ENCODE peak calls at places on chromosomes 11 and 22, in six cellular contexts. E is hepatocyte, Y is SK-N-SH, S is mammary epithelial cell, I is fibroblast of lung, D is neuronal stem cell. X is an unnamed sample.

GRCh38 chr11:90392692-90393091 is 169.8 kb upstream of the CHORDC1 start:
- DNase-seq in E (no peak), Y (no peak), S (no peak), I (no peak), D (no peak), X (peak)

GRCh38 chr11:60838132-60838531 is 3.8 kb upstream of the CCDC86 start:
- DNase-seq in E (no peak), Y (no peak), S (no peak), I (peak), D (no peak), X (peak)

GRCh38 chr11:76265771-76266241 is 59.5 kb upstream of the WNT11 start:
- DNase-seq in E (no peak), Y (no peak), S (no peak), I (no peak), D (no peak), X (no peak)

GRCh38 chr11:77375114-77375513 is 73.6 kb upstream of the GDPD4 start:
- DNase-seq in E (no peak), Y (no peak), S (no peak), I (peak), D (no peak), X (no peak)

GRCh38 chr11:2139118-2139490 is at the start of gene IGF2:
- DNase-seq in E (peak), Y (peak), S (no peak), I (peak), D (no peak), X (no peak)

GRCh38 chr11:111770581-111771134 is 4.5 kb upstream of the PPP2R1B start:
- DNase-seq in E (no peak), Y (no peak), S (peak), I (no peak), D (no peak), X (no peak)

GRCh38 chr11:27386176-27386575 is 23.2 kb upstream of the CCDC34 start:
- DNase-seq in E (no peak), Y (no peak), S (no peak), I (no peak), D (no peak), X (no peak)

GRCh38 chr11:62592989-62593421 is 1.7 kb upstream of the TUT1 start:
- DNase-seq in E (no peak), Y (no peak), S (no peak), I (no peak), D (no peak), X (no peak)

GRCh38 chr11:132106336-132106982 is 736.0 kb downstream of the NTM start:
- DNase-seq in E (no peak), Y (no peak), S (peak), I (no peak), D (no peak), X (no peak)

GRCh38 chr11:36056160-36056751 is 112.4 kb downstream of the LDLRAD3 start:
- DNase-seq in E (peak), Y (peak), S (peak), I (peak), D (no peak), X (peak)

GRCh38 chr11:84383571-84383970 is 1097.4 kb upstream of the CCDC90B start:
- DNase-seq in E (no peak), Y (no peak), S (no peak), I (no peak), D (no peak), X (no peak)

GRCh38 chr22:40463727-40464126 is 93.3 kb downstream of the SGSM3 start:
- DNase-seq in E (no peak), Y (no peak), S (no peak), I (no peak), D (no peak), X (peak)

GRCh38 chr11:62137881-62138629 is 14.2 kb downstream of the INCENP start:
- DNase-seq in E (no peak), Y (peak), S (no peak), I (no peak), D (no peak), X (no peak)

GRCh38 chr22:33455036-33455435 is 396.9 kb upstream of the SYN3 start:
- DNase-seq in E (no peak), Y (no peak), S (no peak), I (no peak), D (no peak), X (no peak)

GRCh38 chr11:2085251-2086066 is 53.7 kb downstream of the IGF2 start:
- DNase-seq in E (no peak), Y (no peak), S (no peak), I (no peak), D (no peak), X (no peak)

GRCh38 chr22:33461698-33462434 is 403.7 kb upstream of the SYN3 start:
- DNase-seq in E (no peak), Y (no peak), S (peak), I (no peak), D (no peak), X (no peak)

GRCh38 chr22:36765131-36765942 is 10.6 kb downstream of the IFT27 start:
- DNase-seq in E (no peak), Y (no peak), S (no peak), I (no peak), D (no peak), X (peak)

GRCh38 chr11:47241740-47242400 is 6.7 kb downstream of the ACP2 start:
- DNase-seq in E (no peak), Y (peak), S (peak), I (no peak), D (no peak), X (no peak)

GRCh38 chr11:34825670-34826383 is 90.4 kb downstream of the APIP start:
- DNase-seq in E (peak), Y (no peak), S (peak), I (no peak), D (no peak), X (no peak)

GRCh38 chr22:36395061-36395849 is 7.5 kb upstream of the MYH9 start:
- DNase-seq in E (no peak), Y (no peak), S (peak), I (no peak), D (no peak), X (no peak)

GRCh38 chr11:76506833-76507232 is 62.0 kb downstream of the EMSY start:
- DNase-seq in E (no peak), Y (no peak), S (no peak), I (no peak), D (no peak), X (no peak)

GRCh38 chr11:35030716-35031213 is 108.2 kb upstream of the CD44 start:
- DNase-seq in E (peak), Y (no peak), S (peak), I (peak), D (no peak), X (no peak)

GRCh38 chr22:29314537-29315285 is 786 bp downstream of the RASL10A start:
- DNase-seq in E (no peak), Y (peak), S (peak), I (no peak), D (no peak), X (no peak)

GRCh38 chr11:5620606-5621521 is 3.9 kb upstream of the TRIM34 start:
- DNase-seq in E (peak), Y (no peak), S (peak), I (peak), D (no peak), X (no peak)
- H3K4me2 ChIP-seq in E (peak), Y (peak), S (peak), I (peak), D (no peak), X (no peak)

GRCh38 chr11:64094463-64095223 is 58.9 kb downstream of the FLRT1 start:
- DNase-seq in E (no peak), Y (no peak), S (peak), I (peak), D (peak), X (no peak)
- H3K4me2 ChIP-seq in E (peak), Y (peak), S (no peak), I (no peak), D (no peak), X (no peak)

DNA sequence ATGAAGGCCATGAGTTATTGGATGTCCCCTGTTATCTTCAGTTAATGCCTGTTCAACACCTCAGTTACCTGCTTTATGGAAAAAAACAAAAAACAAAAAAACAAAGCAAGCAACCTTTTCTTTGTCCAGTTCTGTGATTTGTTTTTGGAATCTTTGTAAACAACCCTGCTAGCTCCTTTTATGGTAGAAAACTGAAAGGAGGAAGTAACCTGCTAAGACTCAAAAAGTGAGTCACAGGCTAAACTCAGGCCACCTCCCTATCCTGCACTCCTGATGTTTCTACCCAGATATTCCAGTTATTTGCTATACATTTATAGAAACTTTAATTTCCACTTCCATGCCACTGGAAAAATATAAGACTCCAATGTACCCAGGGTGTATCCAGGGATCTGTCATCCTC is 20.6 kb upstream of the TLCD5 start:
- DNase-seq in E (peak), Y (no peak), S (peak), I (no peak), D (no peak), X (no peak)
- H3K4me2 ChIP-seq in E (no peak), Y (no peak), S (peak), I (no peak), D (no peak), X (no peak)

DNA sequence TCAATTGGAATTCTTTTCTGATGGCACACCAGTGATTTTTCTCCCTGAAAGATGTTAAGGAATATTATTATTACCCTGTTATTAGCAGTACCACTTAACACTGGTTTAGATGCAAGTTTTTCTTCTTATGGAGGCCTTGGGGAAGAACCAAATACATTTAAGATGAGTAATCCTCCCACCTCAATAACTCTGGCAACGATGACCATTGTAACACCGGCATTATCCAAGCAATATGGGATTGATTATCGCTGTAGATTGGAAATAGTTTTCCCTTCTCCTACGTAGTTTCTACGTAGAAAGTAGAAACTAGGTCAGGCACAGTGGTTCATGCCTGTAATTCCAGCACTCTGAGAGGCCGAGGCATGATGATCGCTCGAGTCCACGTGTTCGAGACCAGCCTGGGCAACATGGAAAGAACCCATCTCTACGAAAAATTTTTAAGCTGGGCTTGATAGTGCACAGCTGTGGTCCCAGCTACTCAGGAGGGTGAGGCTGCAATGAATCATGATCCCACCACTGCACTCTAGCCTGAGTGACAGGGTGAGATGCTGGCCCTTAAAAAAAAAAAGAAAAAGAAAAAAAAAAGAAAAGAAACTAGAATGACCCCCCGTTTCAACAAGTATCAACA is 45.5 kb downstream of the PACSIN2 start:
- DNase-seq in E (no peak), Y (no peak), S (peak), I (peak), D (no peak), X (no peak)
- H3K4me2 ChIP-seq in E (no peak), Y (no peak), S (peak), I (peak), D (no peak), X (no peak)

DNA sequence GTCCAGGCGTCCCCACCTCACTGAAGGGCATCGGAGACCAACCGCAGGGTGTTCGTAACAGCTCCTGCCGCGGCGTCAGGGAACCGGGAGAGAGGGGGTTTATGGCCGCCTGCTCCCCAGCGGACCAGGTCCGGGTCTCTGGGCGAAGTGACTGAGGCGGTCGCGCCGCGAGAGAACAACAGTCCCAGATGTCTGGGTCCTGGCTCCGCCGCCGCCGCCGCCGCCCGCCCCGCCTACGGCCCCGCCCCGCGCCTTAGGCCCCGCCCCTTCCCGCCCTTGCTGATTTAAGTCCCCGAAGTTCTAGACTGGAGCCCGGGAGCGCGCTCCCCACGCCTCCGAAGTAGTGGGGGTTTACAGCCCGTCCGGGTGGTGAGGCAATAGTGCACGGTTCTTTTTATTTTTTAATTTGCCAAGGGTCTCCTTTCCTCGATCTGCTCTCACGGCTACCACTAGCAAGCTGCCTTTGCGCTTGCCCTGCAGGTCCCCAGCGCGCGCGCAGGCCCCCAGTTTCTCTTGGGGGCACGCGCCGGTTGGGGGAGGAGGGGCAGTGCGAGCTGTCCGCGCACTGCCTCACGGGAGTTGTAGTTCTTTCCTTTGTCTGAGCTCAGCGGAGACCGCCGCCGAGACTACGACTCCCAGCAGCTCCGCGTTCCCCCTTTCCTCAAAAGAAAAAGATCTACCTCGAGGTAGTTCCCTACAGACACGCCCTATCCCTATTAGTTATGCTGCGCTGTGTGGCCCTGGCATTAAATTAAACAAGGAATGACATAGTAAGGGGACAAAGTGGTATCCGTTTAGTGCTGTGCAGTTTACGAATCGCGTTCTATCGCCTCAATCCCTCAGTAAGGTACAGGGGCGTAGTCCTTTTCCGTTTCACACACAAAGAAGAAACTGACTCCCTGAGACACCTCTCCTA is at the start of gene PGM2L1:
- DNase-seq in E (peak), Y (peak), S (peak), I (peak), D (peak), X (peak)
- H3K4me2 ChIP-seq in E (peak), Y (peak), S (peak), I (peak), D (peak), X (peak)

DNA sequence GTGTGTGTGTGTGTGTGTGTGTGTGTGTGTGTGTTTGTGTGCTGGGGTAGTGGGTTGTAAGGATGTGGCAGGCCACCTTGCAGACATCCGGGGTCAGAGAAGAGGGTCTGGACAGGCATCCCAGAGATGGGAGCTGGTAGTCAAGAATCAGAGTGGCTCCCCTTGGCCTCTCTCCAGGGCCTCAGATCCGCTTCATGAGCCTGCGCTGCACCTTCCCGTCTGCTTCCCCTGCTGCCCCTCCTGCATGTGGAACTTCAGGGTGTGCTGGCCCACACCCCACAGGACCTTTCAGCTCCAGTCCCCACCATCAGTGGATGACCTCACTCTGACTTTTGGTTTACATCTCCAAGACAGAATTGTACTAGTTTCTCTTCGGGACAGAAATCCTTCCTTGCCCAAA is 31.2 kb downstream of the TREH start:
- DNase-seq in E (no peak), Y (no peak), S (no peak), I (no peak), D (no peak), X (no peak)
- H3K4me2 ChIP-seq in E (no peak), Y (no peak), S (no peak), I (no peak), D (no peak), X (no peak)

DNA sequence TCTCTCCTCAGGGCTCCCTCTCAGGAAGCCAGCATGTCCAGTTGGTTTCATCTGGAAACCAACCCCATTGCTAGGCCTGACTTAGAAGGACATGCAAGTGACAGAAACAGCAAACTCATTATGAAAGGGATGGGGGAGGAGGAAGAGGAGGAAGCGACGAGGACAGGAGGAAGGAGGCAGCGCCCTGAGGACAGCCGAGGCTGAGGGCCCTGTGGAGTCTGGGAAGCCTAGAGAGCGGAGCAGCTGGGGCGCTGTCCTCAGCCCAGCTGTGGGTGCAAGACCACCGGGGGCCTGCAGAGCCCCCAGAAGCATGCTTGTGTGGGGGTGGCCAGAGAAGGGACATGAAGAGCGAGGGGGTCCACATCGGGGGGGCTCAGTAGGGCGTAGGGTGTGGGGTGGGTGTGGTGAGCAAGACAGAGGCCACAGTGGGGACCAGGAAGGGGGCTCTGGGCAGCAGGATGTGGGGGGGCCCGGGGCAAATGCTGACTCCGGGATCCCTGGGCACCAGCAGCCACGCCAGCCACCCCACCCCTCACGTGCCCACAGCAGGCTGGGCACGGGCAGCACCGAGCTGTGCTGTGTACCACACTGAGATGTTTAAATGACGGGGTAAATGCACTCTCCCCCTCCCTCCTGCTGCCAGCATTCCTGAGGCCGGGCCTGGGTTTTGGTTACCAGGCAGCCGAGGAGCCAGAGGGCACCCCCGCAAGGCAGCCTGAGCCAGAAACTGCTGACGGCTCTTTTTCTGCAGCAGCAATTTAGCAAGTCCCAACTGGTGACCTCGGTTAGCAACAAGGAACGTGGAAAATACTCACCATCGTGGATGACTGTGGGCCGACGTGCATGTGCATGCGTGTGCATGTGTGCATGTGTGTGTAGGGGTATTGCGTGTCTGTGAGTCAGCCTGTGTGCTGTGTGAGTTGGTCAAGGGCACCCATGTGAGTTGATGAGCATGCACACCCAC is 82.7 kb upstream of the LINC01488 start:
- DNase-seq in E (peak), Y (no peak), S (peak), I (peak), D (no peak), X (no peak)
- H3K4me2 ChIP-seq in E (no peak), Y (no peak), S (peak), I (peak), D (no peak), X (no peak)

GRCh38 chr11:8914661-8915018 is 3.7 kb downstream of the AKIP1 start:
- DNase-seq in E (no peak), Y (no peak), S (no peak), I (no peak), D (no peak), X (no peak)
- H3K4me2 ChIP-seq in E (peak), Y (peak), S (peak), I (peak), D (no peak), X (no peak)